ENCODE peak calls at places on chromosomes 4 and X, in five cellular contexts. One of them, this sample, is unnamed.

GRCh38 chr4:39548425-39549067 is 21.3 kb upstream of the UGDH start:
- ATAC-seq in upper lobe of left lung: no peak
- ATAC-seq in GM12878: no peak
- ATAC-seq in A549: peak
- ATAC-seq in HepG2: no peak
- ATAC-seq in this sample: no peak

GRCh38 chr4:85496933-85497332 is 22.0 kb downstream of the ARHGAP24 start:
- ATAC-seq in upper lobe of left lung: no peak
- ATAC-seq in A549: peak
- ATAC-seq in HepG2: no peak
- ATAC-seq in GM12878: no peak
- ATAC-seq in this sample: no peak

GRCh38 chrX:11886745-11887144 is 128.7 kb downstream of the MSL3 start:
- ATAC-seq in GM12878: no peak
- ATAC-seq in upper lobe of left lung: no peak
- ATAC-seq in HepG2: no peak
- ATAC-seq in A549: no peak
- ATAC-seq in this sample: no peak

GRCh38 chr4:185755451-185755850 is 56.5 kb downstream of the SORBS2 start:
- ATAC-seq in upper lobe of left lung: no peak
- ATAC-seq in HepG2: no peak
- ATAC-seq in A549: no peak
- ATAC-seq in GM12878: no peak
- ATAC-seq in this sample: no peak

GRCh38 chr4:130349745-130350144 is 1253.8 kb downstream of the C4orf33 start:
- ATAC-seq in HepG2: no peak
- ATAC-seq in A549: no peak
- ATAC-seq in GM12878: no peak
- ATAC-seq in upper lobe of left lung: peak
- ATAC-seq in this sample: peak

GRCh38 chr4:166512267-166512666 is 639.2 kb downstream of the TLL1 start:
- ATAC-seq in HepG2: no peak
- ATAC-seq in A549: no peak
- ATAC-seq in GM12878: no peak
- ATAC-seq in upper lobe of left lung: no peak
- ATAC-seq in this sample: no peak

GRCh38 chr4:148795156-148795864 is 353.1 kb upstream of the NR3C2 start:
- ATAC-seq in GM12878: no peak
- ATAC-seq in upper lobe of left lung: peak
- ATAC-seq in HepG2: no peak
- ATAC-seq in A549: no peak
- ATAC-seq in this sample: no peak

GRCh38 chrX:64662876-64663275 is 267.6 kb upstream of the MTMR8 start:
- ATAC-seq in HepG2: no peak
- ATAC-seq in upper lobe of left lung: no peak
- ATAC-seq in A549: no peak
- ATAC-seq in GM12878: no peak
- ATAC-seq in this sample: no peak

GRCh38 chr4:128725405-128725804 is 84.1 kb upstream of the JADE1 start:
- ATAC-seq in GM12878: no peak
- ATAC-seq in A549: no peak
- ATAC-seq in HepG2: peak
- ATAC-seq in upper lobe of left lung: no peak
- ATAC-seq in this sample: no peak

GRCh38 chr4:61950625-61951024 is 750.5 kb downstream of the ADGRL3 start:
- ATAC-seq in A549: no peak
- ATAC-seq in HepG2: no peak
- ATAC-seq in upper lobe of left lung: no peak
- ATAC-seq in GM12878: no peak
- ATAC-seq in this sample: no peak

GRCh38 chr4:137393043-137393442 is 139.3 kb downstream of the PCDH18 start:
- ATAC-seq in A549: no peak
- ATAC-seq in HepG2: no peak
- ATAC-seq in GM12878: no peak
- ATAC-seq in upper lobe of left lung: no peak
- ATAC-seq in this sample: no peak

GRCh38 chrX:72102760-72103159 is 29.0 kb downstream of the RTL5 start:
- ATAC-seq in GM12878: no peak
- ATAC-seq in upper lobe of left lung: no peak
- ATAC-seq in HepG2: no peak
- ATAC-seq in A549: no peak
- ATAC-seq in this sample: no peak

GRCh38 chr4:156103306-156103705 is 149.6 kb upstream of the CTSO start:
- ATAC-seq in upper lobe of left lung: no peak
- ATAC-seq in A549: no peak
- ATAC-seq in HepG2: no peak
- ATAC-seq in GM12878: no peak
- ATAC-seq in this sample: no peak

GRCh38 chrX:65643046-65643785 is 24.2 kb upstream of the MSN start:
- ATAC-seq in GM12878: peak
- ATAC-seq in A549: peak
- ATAC-seq in HepG2: no peak
- ATAC-seq in upper lobe of left lung: peak
- ATAC-seq in this sample: no peak

GRCh38 chrX:26008691-26009090 is 129.5 kb upstream of the MAGEB18 start:
- ATAC-seq in GM12878: no peak
- ATAC-seq in HepG2: no peak
- ATAC-seq in A549: no peak
- ATAC-seq in upper lobe of left lung: no peak
- ATAC-seq in this sample: no peak

GRCh38 chrX:69093960-69094935 is 71.0 kb downstream of the PJA1 start:
- ATAC-seq in A549: peak
- ATAC-seq in GM12878: peak
- ATAC-seq in upper lobe of left lung: no peak
- ATAC-seq in HepG2: peak
- ATAC-seq in this sample: peak

GRCh38 chr4:64594723-64595122 is 185.5 kb upstream of the TECRL start:
- ATAC-seq in A549: no peak
- ATAC-seq in HepG2: no peak
- ATAC-seq in upper lobe of left lung: no peak
- ATAC-seq in GM12878: no peak
- ATAC-seq in this sample: no peak

GRCh38 chrX:125420809-125421208 is 101.1 kb downstream of the TEX13C start:
- ATAC-seq in A549: no peak
- ATAC-seq in upper lobe of left lung: no peak
- ATAC-seq in HepG2: no peak
- ATAC-seq in GM12878: no peak
- ATAC-seq in this sample: no peak

GRCh38 chr4:186260117-186260503 is 5.9 kb upstream of the F11 start:
- ATAC-seq in HepG2: peak
- ATAC-seq in A549: no peak
- ATAC-seq in GM12878: no peak
- ATAC-seq in upper lobe of left lung: no peak
- ATAC-seq in this sample: no peak

GRCh38 chrX:152641996-152642395 is 4.3 kb downstream of the GABRQ start:
- ATAC-seq in A549: peak
- ATAC-seq in upper lobe of left lung: no peak
- ATAC-seq in HepG2: peak
- ATAC-seq in GM12878: peak
- ATAC-seq in this sample: no peak

GRCh38 chrX:96563663-96564062 is 121.0 kb upstream of the DIAPH2 start:
- ATAC-seq in A549: peak
- ATAC-seq in upper lobe of left lung: no peak
- ATAC-seq in HepG2: no peak
- ATAC-seq in GM12878: no peak
- ATAC-seq in this sample: peak

GRCh38 chrX:68842781-68843581 is 14.2 kb downstream of the EFNB1 start:
- ATAC-seq in A549: no peak
- ATAC-seq in HepG2: peak
- ATAC-seq in upper lobe of left lung: no peak
- ATAC-seq in GM12878: no peak
- ATAC-seq in this sample: peak

GRCh38 chrX:18390941-18391538 is 34.4 kb upstream of the CDKL5 start:
- ATAC-seq in HepG2: no peak
- ATAC-seq in A549: peak
- ATAC-seq in GM12878: peak
- ATAC-seq in upper lobe of left lung: no peak
- ATAC-seq in this sample: no peak

GRCh38 chr4:81421346-81422218 is 50.1 kb downstream of the RASGEF1B start:
- ATAC-seq in A549: no peak
- ATAC-seq in HepG2: no peak
- ATAC-seq in upper lobe of left lung: peak
- ATAC-seq in GM12878: peak
- ATAC-seq in this sample: peak

GRCh38 chrX:1334854-1335253 is 1.7 kb upstream of the IL3RA start:
- ATAC-seq in GM12878: no peak
- ATAC-seq in A549: peak
- ATAC-seq in HepG2: peak
- ATAC-seq in upper lobe of left lung: peak
- ATAC-seq in this sample: no peak

GRCh38 chr4:112604590-112604989 is 32.1 kb downstream of the ZGRF1 start:
- ATAC-seq in A549: peak
- ATAC-seq in HepG2: peak
- ATAC-seq in GM12878: peak
- ATAC-seq in upper lobe of left lung: no peak
- ATAC-seq in this sample: peak

GRCh38 chr4:89299153-89299789 is 8.3 kb downstream of the GPRIN3 start:
- ATAC-seq in upper lobe of left lung: peak
- ATAC-seq in A549: peak
- ATAC-seq in GM12878: peak
- ATAC-seq in HepG2: peak
- ATAC-seq in this sample: no peak
- H3K4me3 ChIP-seq in upper lobe of left lung: peak
- H3K4me3 ChIP-seq in A549: peak
- H3K4me3 ChIP-seq in GM12878: no peak
- H3K4me3 ChIP-seq in HepG2: no peak
- H3K4me3 ChIP-seq in this sample: peak

GRCh38 chr4:17721496-17722360 is 59.7 kb downstream of the FAM184B start:
- ATAC-seq in HepG2: no peak
- ATAC-seq in A549: no peak
- ATAC-seq in GM12878: no peak
- ATAC-seq in upper lobe of left lung: peak
- ATAC-seq in this sample: no peak

GRCh38 chr4:17719106-17719505 is 62.3 kb downstream of the FAM184B start:
- ATAC-seq in A549: no peak
- ATAC-seq in upper lobe of left lung: no peak
- ATAC-seq in HepG2: no peak
- ATAC-seq in GM12878: no peak
- ATAC-seq in this sample: no peak

GRCh38 chr4:17723648-17724047 is 57.8 kb downstream of the FAM184B start:
- ATAC-seq in A549: no peak
- ATAC-seq in HepG2: no peak
- ATAC-seq in upper lobe of left lung: no peak
- ATAC-seq in GM12878: no peak
- ATAC-seq in this sample: no peak

GRCh38 chr4:17718471-17718870 is 63.0 kb downstream of the FAM184B start:
- ATAC-seq in A549: no peak
- ATAC-seq in GM12878: no peak
- ATAC-seq in HepG2: no peak
- ATAC-seq in upper lobe of left lung: no peak
- ATAC-seq in this sample: no peak

DNA sequence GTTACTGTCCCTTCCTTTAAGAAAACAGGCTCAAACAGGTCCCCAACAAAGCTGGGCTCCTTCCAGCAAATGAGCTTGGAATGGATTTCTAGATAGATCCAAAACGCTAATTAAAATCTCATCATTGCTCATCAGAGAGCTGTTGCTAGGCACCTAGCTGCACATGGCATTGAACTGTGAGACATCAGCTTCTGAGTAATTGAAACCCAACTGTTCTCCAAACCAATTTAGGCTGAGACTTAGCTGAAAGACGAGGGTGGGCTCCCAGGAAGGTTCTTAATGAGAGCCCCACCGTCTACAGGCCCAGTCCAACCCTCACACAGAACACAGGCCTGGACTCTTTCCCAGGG is 59.1 kb downstream of the FAM184B start:
- ATAC-seq in GM12878: no peak
- ATAC-seq in HepG2: no peak
- ATAC-seq in upper lobe of left lung: no peak
- ATAC-seq in A549: no peak
- ATAC-seq in this sample: no peak
- H3K27ac ChIP-seq in GM12878: no peak
- H3K27ac ChIP-seq in HepG2: no peak
- H3K27ac ChIP-seq in upper lobe of left lung: no peak
- H3K27ac ChIP-seq in A549: no peak
- H3K27ac ChIP-seq in this sample: no peak

GRCh38 chr4:169625886-169626285 is 5.5 kb downstream of the CLCN3 start:
- ATAC-seq in upper lobe of left lung: no peak
- ATAC-seq in GM12878: no peak
- ATAC-seq in A549: no peak
- ATAC-seq in HepG2: no peak
- ATAC-seq in this sample: no peak
- TF ChIP-seq EP300 in upper lobe of left lung: no peak
- TF ChIP-seq EP300 in GM12878: no peak
- TF ChIP-seq EP300 in A549: no peak
- TF ChIP-seq EP300 in HepG2: no peak
- TF ChIP-seq EP300 in this sample: no peak

GRCh38 chrX:129780441-129781105 is 824 bp downstream of the SASH3 start:
- ATAC-seq in upper lobe of left lung: peak
- ATAC-seq in GM12878: peak
- ATAC-seq in HepG2: no peak
- ATAC-seq in A549: no peak
- ATAC-seq in this sample: no peak
- H3K4me3 ChIP-seq in upper lobe of left lung: peak
- H3K4me3 ChIP-seq in GM12878: peak
- H3K4me3 ChIP-seq in HepG2: no peak
- H3K4me3 ChIP-seq in A549: no peak
- H3K4me3 ChIP-seq in this sample: no peak

GRCh38 chr4:134636332-134637055 is 434.9 kb upstream of the PABPC4L start:
- ATAC-seq in upper lobe of left lung: no peak
- ATAC-seq in HepG2: no peak
- ATAC-seq in GM12878: no peak
- ATAC-seq in A549: no peak
- ATAC-seq in this sample: no peak

GRCh38 chr4:134632056-134632455 is 430.5 kb upstream of the PABPC4L start:
- ATAC-seq in A549: no peak
- ATAC-seq in HepG2: no peak
- ATAC-seq in upper lobe of left lung: no peak
- ATAC-seq in GM12878: no peak
- ATAC-seq in this sample: no peak

GRCh38 chr4:134634301-134634700 is 432.7 kb upstream of the PABPC4L start:
- ATAC-seq in upper lobe of left lung: no peak
- ATAC-seq in GM12878: no peak
- ATAC-seq in A549: no peak
- ATAC-seq in HepG2: no peak
- ATAC-seq in this sample: no peak
- H3K27ac ChIP-seq in upper lobe of left lung: no peak
- H3K27ac ChIP-seq in GM12878: no peak
- H3K27ac ChIP-seq in A549: no peak
- H3K27ac ChIP-seq in HepG2: no peak
- H3K27ac ChIP-seq in this sample: no peak

This sample was measured in gastroesophageal sphincter.